ENCODE peak calls at places on chromosome 18, in ten cellular contexts. W is CD8-positive, alpha-beta T cell; Q is IMR-90; U is ascending aorta; V is uterus; B is A549; J is astrocyte; G is prostate gland; C is testis; T is thyroid gland. H is an unnamed sample.

GRCh38 chr18:59823611-59824195 is 76.1 kb upstream of the PMAIP1 start:
- DNase-seq in U (peak; percentile 66), T (peak; percentile 79), V (peak; percentile 77), J (peak; percentile 31), G (peak; percentile 65), Q (peak; percentile 80), C (peak; percentile 90), B (peak; percentile 66), W (peak; percentile 16), H (no peak)

GRCh38 chr18:14964002-14964401 is 216.0 kb downstream of the ANKRD30B start:
- DNase-seq in U (no peak), V (no peak), G (no peak), T (no peak), J (no peak), Q (no peak), B (no peak), C (no peak), W (no peak), H (no peak)

GRCh38 chr18:63213936-63214671 is 105.5 kb downstream of the BCL2 start:
- DNase-seq in B (no peak), C (no peak), G (no peak), V (no peak), J (no peak), Q (no peak), W (no peak), U (no peak), T (no peak), H (no peak)

GRCh38 chr18:34258176-34258575 is 33.5 kb upstream of the NOL4 start:
- DNase-seq in B (no peak), G (no peak), U (no peak), V (no peak), Q (no peak), T (no peak), J (no peak), C (no peak), W (no peak), H (no peak)

GRCh38 chr18:68555935-68556334 is 159.0 kb downstream of the TMX3 start:
- DNase-seq in C (no peak), B (no peak), J (no peak), V (no peak), U (no peak), Q (peak; percentile 35), W (no peak), T (no peak), G (no peak), H (no peak)

GRCh38 chr18:67402543-67402942 is 114.0 kb downstream of the DSEL start:
- DNase-seq in C (no peak), J (peak; percentile 91), G (no peak), U (no peak), T (no peak), Q (peak; percentile 88), B (no peak), W (no peak), V (no peak), H (no peak)

GRCh38 chr18:28005164-28005563 is 171.8 kb downstream of the CDH2 start:
- DNase-seq in G (no peak), Q (no peak), U (no peak), C (no peak), B (no peak), V (no peak), J (no peak), W (no peak), T (no peak), H (no peak)

GRCh38 chr18:54946149-54946581 is 13.1 kb downstream of the CCDC68 start:
- DNase-seq in C (no peak), T (no peak), V (no peak), Q (peak; percentile 33), B (peak; percentile 66), W (no peak), U (no peak), J (peak; percentile 26), G (no peak), H (no peak)

GRCh38 chr18:11946756-11947155 is 34.6 kb upstream of the IMPA2 start:
- DNase-seq in U (peak; percentile 74), Q (peak; percentile 67), W (no peak), V (peak; percentile 44), C (peak; percentile 20), B (no peak), J (peak; percentile 53), G (no peak), T (peak; percentile 13), H (no peak)

GRCh38 chr18:9482790-9483189 is 7.5 kb downstream of the RALBP1 start:
- DNase-seq in B (no peak), J (no peak), G (no peak), W (no peak), V (no peak), U (no peak), Q (no peak), C (no peak), T (no peak), H (no peak)

GRCh38 chr18:48949606-48950535 is 894 bp downstream of the SMAD7 start:
- DNase-seq in V (no peak), B (peak; percentile 62), Q (peak; percentile 60), T (peak; percentile 83), W (peak; percentile 39), C (no peak), G (no peak), J (no peak), U (no peak), H (no peak)

GRCh38 chr18:50268022-50268747 is 1.9 kb upstream of the CFAP53 start:
- DNase-seq in W (peak; percentile 83), U (peak; percentile 91), Q (peak; percentile 7), V (peak; percentile 65), B (peak; percentile 80), T (peak; percentile 87), G (no peak), J (peak; percentile 31), C (peak; percentile 77), H (no peak)

GRCh38 chr18:54223568-54224241 is 764 bp downstream of the MBD2 start:
- DNase-seq in U (peak; percentile 81), V (peak; percentile 83), Q (peak; percentile 92), T (peak; percentile 73), C (peak; percentile 79), B (peak; percentile 46), G (peak; percentile 72), W (peak; percentile 32), J (peak; percentile 91), H (peak; percentile 74)

GRCh38 chr18:49277395-49278036 is 182.9 kb downstream of the DYM start:
- DNase-seq in C (no peak), U (no peak), J (peak; percentile 82), T (no peak), W (no peak), G (no peak), V (no peak), Q (peak; percentile 86), B (no peak), H (no peak)

GRCh38 chr18:6427281-6427680 is 12.6 kb upstream of the L3MBTL4 start:
- DNase-seq in U (no peak), W (no peak), B (no peak), Q (no peak), T (no peak), G (no peak), V (no peak), J (no peak), C (peak; percentile 48), H (no peak)

GRCh38 chr18:44452346-44452745 is 228.3 kb upstream of the SETBP1 start:
- DNase-seq in J (peak; percentile 47), B (no peak), G (no peak), V (no peak), W (no peak), U (no peak), Q (no peak), C (peak; percentile 16), T (peak; percentile 9), H (no peak)

GRCh38 chr18:61531891-61532290 is 198.7 kb downstream of the CDH20 start:
- DNase-seq in Q (no peak), T (no peak), B (no peak), J (no peak), G (no peak), W (no peak), C (no peak), V (no peak), U (no peak), H (no peak)
- H3K4me1 ChIP-seq in Q (no peaks in the 10 kb centered on the region), T (no peaks in the 10 kb centered on the region), B (no peaks in the 10 kb centered on the region), J (peaks cover 2% of the 10 kb centered on the region), G (no peaks in the 10 kb centered on the region), W (no peaks in the 10 kb centered on the region), C (no peaks in the 10 kb centered on the region), V (no peaks in the 10 kb centered on the region), U (no peaks in the 10 kb centered on the region), H (no peaks in the 10 kb centered on the region)

GRCh38 chr18:76421291-76422078 is 73.6 kb downstream of the ZNF516 start:
- DNase-seq in G (peak; percentile 55), U (no peak), W (no peak), B (no peak), V (no peak), C (no peak), J (no peak), Q (no peak), T (peak; percentile 90), H (no peak)
- H3K27ac ChIP-seq in G (peak overlapping the region; percentile 54), U (no peak overlapping the region), W (no peak overlapping the region), B (no peak overlapping the region), V (peak overlapping the region; percentile 20), C (no peak overlapping the region), J (no peak overlapping the region), Q (no peak overlapping the region), T (peak overlapping the region; percentile 87), H (no peak overlapping the region)

DNA sequence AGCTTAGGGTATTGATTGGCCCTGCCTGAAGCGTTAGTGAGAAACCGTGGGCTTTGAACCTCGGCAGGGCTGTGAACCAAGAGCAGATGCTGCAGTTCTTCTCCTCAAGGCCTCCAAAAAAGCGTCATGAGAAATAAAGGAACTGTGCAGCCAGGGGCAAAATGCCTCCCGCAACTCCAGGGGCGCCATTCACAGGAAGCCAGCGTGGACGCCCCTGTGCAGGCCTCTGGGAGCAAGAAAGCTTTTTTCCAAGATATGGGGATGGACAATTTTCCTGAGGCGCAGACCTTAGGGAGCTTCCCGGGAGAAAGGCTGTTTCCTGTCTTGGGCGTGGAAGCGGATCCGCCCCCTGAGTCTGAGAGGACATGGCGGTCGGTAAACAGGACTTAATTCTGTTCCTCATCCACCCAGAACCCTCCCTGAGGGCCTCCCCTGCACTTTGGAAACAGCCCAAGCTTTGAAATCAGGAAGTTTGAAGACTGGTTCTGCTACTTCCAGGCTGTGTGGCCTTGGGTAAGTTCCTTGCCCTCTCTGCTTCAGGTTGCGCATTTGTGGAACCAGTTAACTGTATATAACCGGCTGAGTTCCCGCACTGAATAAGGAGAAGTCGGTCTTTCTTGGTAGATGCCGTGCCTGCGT is 29.6 kb upstream of the CABLES1 start:
- DNase-seq in U (no peak), W (no peak), Q (no peak), V (no peak), J (no peak), T (no peak), B (peak; percentile 30), G (no peak), C (no peak), H (no peak)
- H3K4me1 ChIP-seq in U (peaks cover 19% of the 10 kb centered on the region), W (no peaks in the 10 kb centered on the region), Q (peaks cover 13% of the 10 kb centered on the region), V (no peaks in the 10 kb centered on the region), J (peaks cover 22% of the 10 kb centered on the region), T (no peaks in the 10 kb centered on the region), B (peaks cover 62% of the 10 kb centered on the region), G (no peaks in the 10 kb centered on the region), C (no peaks in the 10 kb centered on the region), H (peaks cover 30% of the 10 kb centered on the region)

DNA sequence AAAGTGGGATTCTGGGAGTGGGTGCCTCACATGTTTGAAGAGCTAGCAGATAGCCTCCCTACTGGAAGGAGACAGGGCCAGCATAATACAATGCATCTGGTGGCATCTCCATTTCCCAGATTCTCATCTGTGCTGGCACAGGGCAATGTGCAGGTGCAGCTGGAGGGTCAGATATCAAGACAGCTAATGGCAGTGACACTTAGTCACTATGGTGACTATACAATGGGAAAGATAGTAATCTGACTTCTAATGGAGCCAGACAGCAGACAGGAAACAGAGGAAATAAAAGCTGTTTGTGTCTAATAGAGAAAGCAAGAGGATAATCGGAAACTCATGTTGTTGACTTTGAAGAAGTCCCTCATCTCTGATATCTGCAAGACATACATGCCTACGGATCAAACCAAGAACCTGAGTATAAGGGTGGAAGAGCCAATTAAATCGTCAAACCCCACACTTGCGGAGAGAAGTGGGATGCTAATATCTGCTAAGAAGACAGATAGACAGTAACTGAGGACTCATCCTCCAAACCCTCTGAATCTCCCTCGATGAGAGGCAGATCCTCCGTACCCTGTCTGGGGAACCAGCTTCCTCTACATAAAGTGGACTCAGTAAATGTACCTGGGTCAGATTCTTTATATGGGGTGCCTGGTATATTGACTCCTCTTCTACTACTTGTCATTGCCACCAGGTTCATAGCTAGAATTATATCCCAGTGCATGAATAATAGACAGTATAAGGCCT is 692.7 kb downstream of the SOCS6 start:
- DNase-seq in U (no peak), Q (no peak), C (no peak), G (no peak), J (no peak), V (no peak), T (no peak), W (no peak), B (no peak), H (no peak)
- H3K27ac ChIP-seq in U (no peak overlapping the region), Q (no peak overlapping the region), C (no peak overlapping the region), G (no peak overlapping the region), J (no peak overlapping the region), V (no peak overlapping the region), T (no peak overlapping the region), W (no peak overlapping the region), B (no peak overlapping the region), H (no peak overlapping the region)

H was measured in RWPE2.